ENCODE peak calls at places on chromosome 16, in four cellular contexts. C, N, P and R are unnamed samples.

GRCh38 chr16:1938910-1939309 is 4.1 kb downstream of the MSRB1 start:
- DNase-seq in C (no peak), N (no peak), P (no peak), R (no peak)

GRCh38 chr16:15950869-15951268 is 1.5 kb downstream of the ABCC1 start:
- DNase-seq in C (no peak), N (no peak), P (no peak), R (no peak)

GRCh38 chr16:89670496-89671431 is 13.1 kb downstream of the SPATA33 start:
- DNase-seq in C (no peak), N (no peak), P (no peak), R (no peak)

GRCh38 chr16:86732621-86733297 is 154.4 kb downstream of the FOXL1 start:
- DNase-seq in C (peak), N (no peak), P (peak), R (no peak)

GRCh38 chr16:56812884-56813283 is 52.1 kb upstream of the SLC12A3 start:
- DNase-seq in C (no peak), N (no peak), P (no peak), R (no peak)

GRCh38 chr16:51408357-51408756 is 257.3 kb upstream of the SALL1 start:
- DNase-seq in C (no peak), N (no peak), P (no peak), R (no peak)

GRCh38 chr16:19776147-19776546 is 58.1 kb downstream of the IQCK start:
- DNase-seq in C (no peak), N (no peak), P (no peak), R (peak)

GRCh38 chr16:55055262-55055661 is 124.6 kb downstream of the IRX5 start:
- DNase-seq in C (no peak), N (no peak), P (no peak), R (no peak)

GRCh38 chr16:81319221-81319912 is 4.6 kb downstream of the GAN start:
- DNase-seq in C (no peak), N (no peak), P (no peak), R (no peak)

GRCh38 chr16:56776562-56776961 is 46.6 kb downstream of the NUP93 start:
- DNase-seq in C (no peak), N (peak), P (no peak), R (no peak)

GRCh38 chr16:31216552-31217530 is at the start of gene PYDC1:
- DNase-seq in C (peak), N (no peak), P (peak), R (no peak)

DNA sequence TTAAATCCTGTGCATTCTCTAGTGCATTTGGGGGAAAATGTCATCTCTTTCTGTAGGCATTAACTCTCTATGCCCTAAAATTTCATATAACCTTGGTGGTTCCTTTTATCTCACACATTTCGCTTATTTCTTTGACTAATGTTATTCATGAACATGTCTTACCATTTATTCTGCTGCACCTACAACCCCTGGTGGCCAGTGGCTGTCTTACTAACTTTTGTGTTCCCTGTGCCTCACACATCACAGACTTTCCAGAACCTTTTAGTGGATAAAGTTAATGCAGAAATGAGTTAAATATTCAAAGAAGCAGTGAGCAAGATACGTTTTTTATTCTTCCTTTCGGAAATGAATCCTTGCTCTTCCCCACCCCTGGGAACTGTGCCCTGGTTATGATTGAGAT is 111.9 kb downstream of the CDH13 start:
- DNase-seq in C (no peak), N (no peak), P (no peak), R (no peak)
- TF ChIP-seq CTCF in C (no peak), N (no peak), P (peak), R (peak)

GRCh38 chr16:71896688-71897368 is 1.5 kb downstream of the IST1 start:
- DNase-seq in C (no peak), N (no peak), P (peak), R (no peak)

GRCh38 chr16:71895679-71896385 is 501 bp downstream of the IST1 start:
- DNase-seq in C (peak), N (peak), P (peak), R (peak)

GRCh38 chr16:71893888-71894228 is 1.5 kb upstream of the IST1 start:
- DNase-seq in C (no peak), N (no peak), P (no peak), R (no peak)

GRCh38 chr16:71894921-71895678 is at the start of gene IST1:
- DNase-seq in C (peak), N (peak), P (peak), R (peak)

DNA sequence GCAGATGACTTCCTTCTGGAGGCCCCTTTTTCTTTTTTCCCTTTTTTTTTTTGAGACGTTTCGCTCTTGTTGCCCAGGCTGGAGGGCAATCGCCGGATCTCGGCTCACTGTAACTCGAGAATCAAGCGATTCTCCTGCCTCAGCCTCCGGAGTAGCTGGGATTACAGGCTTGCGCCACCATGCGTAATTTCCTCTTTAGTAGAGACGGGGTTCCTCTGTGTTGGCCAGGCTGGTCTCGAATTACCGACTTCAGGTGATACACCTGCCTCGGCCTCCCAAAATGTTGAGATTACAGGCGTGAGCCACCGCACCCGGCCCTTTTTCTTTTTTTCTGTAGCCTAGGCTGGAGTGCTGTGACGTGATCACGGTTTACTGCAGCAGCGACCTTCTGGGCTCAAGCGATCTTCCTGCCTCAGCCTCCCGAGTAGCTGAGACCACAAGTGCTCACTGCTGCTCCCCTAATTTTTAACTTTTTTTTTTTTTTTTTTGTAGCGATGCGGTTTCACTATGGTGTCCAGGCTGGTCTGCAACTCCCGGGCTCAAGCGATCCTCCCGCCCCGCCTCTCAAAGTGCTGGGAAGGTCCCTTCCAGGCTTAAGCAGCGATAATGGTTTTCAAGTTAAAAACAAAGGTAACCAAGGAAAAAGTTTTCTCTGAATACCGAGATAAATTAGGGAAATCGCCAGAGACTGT is 956 bp upstream of the IST1 start:
- DNase-seq in C (peak), N (peak), P (peak), R (no peak)
- TF ChIP-seq CTCF in C (no peak), N (no peak), P (peak), R (peak)

GRCh38 chr16:50193594-50193993 is 40.5 kb downstream of the TENT4B start:
- DNase-seq in C (no peak), N (no peak), P (no peak), R (no peak)

GRCh38 chr16:50195756-50196155 is 42.6 kb downstream of the TENT4B start:
- DNase-seq in C (no peak), N (no peak), P (no peak), R (no peak)

GRCh38 chr16:50197582-50197981 is 44.5 kb downstream of the TENT4B start:
- DNase-seq in C (no peak), N (no peak), P (no peak), R (no peak)

GRCh38 chr16:50196736-50197135 is 43.6 kb downstream of the TENT4B start:
- DNase-seq in C (no peak), N (no peak), P (no peak), R (no peak)

DNA sequence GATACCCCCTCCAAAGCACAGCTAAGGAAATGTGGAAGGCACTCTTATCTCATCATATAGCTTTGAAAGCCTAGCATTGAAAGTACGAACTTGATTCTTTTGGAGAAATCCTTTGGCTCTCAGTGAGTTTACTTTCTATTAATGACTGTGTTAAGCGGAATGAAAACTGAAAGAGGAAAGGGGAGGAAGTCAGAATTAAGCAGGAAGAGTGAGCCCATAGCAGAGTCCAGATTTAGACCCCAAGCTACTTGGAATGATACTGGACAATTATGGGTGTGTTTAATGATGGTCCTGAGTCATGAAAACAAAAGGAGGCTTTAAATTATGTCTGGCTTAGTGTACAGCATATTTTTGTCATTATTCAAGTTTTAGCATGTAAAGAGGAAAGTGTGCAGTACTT is 42.2 kb downstream of the TENT4B start:
- DNase-seq in C (no peak), N (no peak), P (no peak), R (no peak)
- TF ChIP-seq CTCF in C (no peak), N (no peak), P (no peak), R (no peak)

DNA sequence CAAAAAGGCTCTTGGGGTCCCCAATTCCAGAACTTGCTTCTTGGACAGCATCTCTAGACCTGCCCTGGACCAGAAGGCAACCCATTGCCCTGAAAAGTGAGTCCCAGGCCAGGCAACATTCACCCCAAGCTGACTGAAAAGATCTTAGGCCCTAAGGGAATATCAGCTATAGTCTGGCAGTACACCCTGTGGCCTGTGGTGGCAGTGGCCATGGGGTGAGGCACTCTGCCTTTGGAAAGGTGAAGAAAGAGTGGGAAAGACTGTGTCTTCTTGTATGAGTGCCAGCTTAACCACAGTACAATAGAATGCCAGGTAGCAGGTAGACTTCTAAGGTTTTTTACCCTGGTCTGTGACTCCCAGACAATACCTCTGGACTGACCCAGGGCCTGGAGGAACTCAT is 564.5 kb downstream of the CDH8 start:
- DNase-seq in C (peak), N (no peak), P (no peak), R (no peak)
- TF ChIP-seq CTCF in C (no peak), N (no peak), P (no peak), R (no peak)